ENCODE peak calls at places on chromosomes 2 and 18, in nine cellular contexts. X is IMR-90; Q is heart left ventricle; B is effector memory CD4-positive, alpha-beta T cell; I is colonic mucosa; F is fibroblast of lung; D is neuronal stem cell; A is H9; S is CD4-positive, CD25-positive, alpha-beta regulatory T cell. Y is an unnamed sample.

GRCh38 chr2:50606860-50607259 is 425.1 kb downstream of the NRXN1 start:
- DNase-seq in X (no peak), Q (no peak), B (no peak), I (no peak), F (peak), D (no peak), A (no peak), S (no peak), Y (no peak)

GRCh38 chr2:163735692-163736432 is at the start of gene FIGN:
- DNase-seq in X (peak), Q (peak), B (no peak), I (peak), F (peak), D (peak), A (peak), S (no peak), Y (peak)

GRCh38 chr2:150389487-150389886 is 98.0 kb downstream of the RND3 start:
- DNase-seq in X (peak), Q (no peak), B (no peak), I (no peak), F (no peak), D (no peak), A (no peak), S (no peak), Y (no peak)

GRCh38 chr18:60327880-60328589 is 44.5 kb downstream of the MC4R start:
- DNase-seq in X (no peak), Q (no peak), B (no peak), I (no peak), F (no peak), D (no peak), A (no peak), S (no peak), Y (no peak)

GRCh38 chr18:77095356-77096030 is 37.1 kb downstream of the MBP start:
- DNase-seq in X (no peak), Q (no peak), B (no peak), I (no peak), F (peak), D (no peak), A (no peak), S (no peak), Y (no peak)

GRCh38 chr2:218465987-218466633 is 47.2 kb downstream of the VIL1 start:
- DNase-seq in X (peak), Q (no peak), B (no peak), I (no peak), F (peak), D (no peak), A (no peak), S (no peak), Y (no peak)

GRCh38 chr2:201419057-201419635 is 32.1 kb downstream of the TRAK2 start:
- DNase-seq in X (no peak), Q (no peak), B (no peak), I (peak), F (no peak), D (no peak), A (no peak), S (no peak), Y (no peak)

GRCh38 chr2:175932675-175933074 is 69.4 kb downstream of the LNPK start:
- DNase-seq in X (no peak), Q (no peak), B (no peak), I (no peak), F (no peak), D (no peak), A (no peak), S (no peak), Y (no peak)

GRCh38 chr2:171964328-171964727 is 35.4 kb upstream of the METAP1D start:
- DNase-seq in X (no peak), Q (no peak), B (no peak), I (no peak), F (no peak), D (no peak), A (no peak), S (no peak), Y (no peak)

GRCh38 chr2:65800998-65801397 is 368.6 kb upstream of the SPRED2 start:
- DNase-seq in X (peak), Q (no peak), B (no peak), I (peak), F (peak), D (no peak), A (peak), S (no peak), Y (no peak)

GRCh38 chr2:146414456-146414855 is 1430.4 kb upstream of the ACVR2A start:
- DNase-seq in X (no peak), Q (no peak), B (no peak), I (no peak), F (no peak), D (no peak), A (no peak), S (no peak), Y (no peak)

GRCh38 chr2:238136820-238137537 is 1.5 kb upstream of the KLHL30 start:
- DNase-seq in X (peak), Q (peak), B (no peak), I (no peak), F (peak), D (no peak), A (no peak), S (no peak), Y (no peak)

GRCh38 chr2:24111407-24111861 is 11.7 kb downstream of the PFN4 start:
- DNase-seq in X (peak), Q (no peak), B (no peak), I (no peak), F (no peak), D (no peak), A (no peak), S (no peak), Y (no peak)

GRCh38 chr18:76405761-76406356 is 89.2 kb downstream of the ZNF516 start:
- DNase-seq in X (peak), Q (peak), B (peak), I (peak), F (peak), D (peak), A (peak), S (peak), Y (peak)

GRCh38 chr2:25268136-25268535 is 73.6 kb downstream of the DNMT3A start:
- DNase-seq in X (no peak), Q (no peak), B (no peak), I (no peak), F (no peak), D (no peak), A (no peak), S (no peak), Y (no peak)

GRCh38 chr2:20645761-20646160 is 5.1 kb downstream of the HS1BP3 start:
- DNase-seq in X (no peak), Q (peak), B (no peak), I (no peak), F (no peak), D (no peak), A (no peak), S (no peak), Y (no peak)

GRCh38 chr2:20643060-20643459 is 7.8 kb downstream of the HS1BP3 start:
- DNase-seq in X (no peak), Q (peak), B (no peak), I (no peak), F (no peak), D (no peak), A (no peak), S (no peak), Y (no peak)

GRCh38 chr2:20642026-20642971 is 8.6 kb downstream of the HS1BP3 start:
- DNase-seq in X (peak), Q (peak), B (peak), I (peak), F (peak), D (no peak), A (peak), S (peak), Y (peak)

GRCh38 chr2:20645301-20645701 is 5.6 kb downstream of the HS1BP3 start:
- DNase-seq in X (no peak), Q (peak), B (no peak), I (no peak), F (no peak), D (no peak), A (no peak), S (no peak), Y (no peak)

DNA sequence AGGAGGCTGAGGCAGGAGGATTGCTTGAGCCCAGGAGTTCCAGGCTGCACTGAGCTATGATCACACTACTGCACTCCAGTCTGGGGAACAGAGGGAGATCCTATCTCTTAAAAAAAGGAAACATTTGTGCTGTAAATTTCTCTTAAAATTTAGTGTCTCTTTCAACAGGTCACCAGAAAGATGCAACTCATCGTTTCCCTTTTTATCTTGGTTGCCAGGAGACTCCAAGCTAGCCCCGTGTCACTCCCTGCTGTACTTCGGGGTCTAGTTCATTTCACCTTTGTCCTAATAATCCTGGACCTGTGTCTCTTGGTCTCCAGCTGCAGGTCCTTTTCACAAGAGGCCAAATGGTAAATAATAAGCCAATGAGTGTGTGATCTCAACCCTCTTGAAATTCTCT is 7.1 kb downstream of the HS1BP3 start:
- DNase-seq in X (no peak), Q (no peak), B (no peak), I (no peak), F (no peak), D (no peak), A (no peak), S (no peak), Y (no peak)
- H3K27ac ChIP-seq in X (no peak), Q (no peak), B (no peak), I (no peak), F (no peak), D (no peak), A (no peak), S (no peak), Y (no peak)

GRCh38 chr18:37567061-37567993 is 1.7 kb upstream of the CELF4 start:
- DNase-seq in X (no peak), Q (no peak), B (no peak), I (no peak), F (no peak), D (no peak), A (no peak), S (no peak), Y (no peak)
- H3K27ac ChIP-seq in X (no peak), Q (no peak), B (no peak), I (no peak), F (no peak), D (no peak), A (no peak), S (no peak), Y (no peak)

DNA sequence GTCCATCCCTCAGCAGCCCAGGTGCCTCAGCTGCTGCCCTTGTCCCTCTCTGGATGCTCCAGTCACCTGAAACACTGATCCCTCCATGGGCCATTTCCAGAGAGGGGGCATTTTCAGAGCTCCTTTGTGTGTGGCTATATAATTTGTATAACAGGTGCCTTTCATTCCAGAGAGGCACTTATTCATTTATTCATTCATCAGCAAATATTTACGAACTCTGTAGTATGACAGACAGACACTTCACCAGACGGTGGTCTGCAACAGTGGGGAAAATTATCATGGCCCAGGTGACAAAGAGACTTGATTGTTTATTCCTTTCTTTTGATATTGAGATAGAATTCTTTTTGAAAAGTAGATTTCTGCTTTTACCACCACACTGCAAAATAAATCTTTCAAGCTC is 361.7 kb downstream of the TMEM182 start:
- DNase-seq in X (no peak), Q (no peak), B (no peak), I (no peak), F (no peak), D (no peak), A (no peak), S (no peak), Y (no peak)
- H3K27ac ChIP-seq in X (no peak), Q (no peak), B (no peak), I (no peak), F (no peak), D (no peak), A (no peak), S (no peak), Y (no peak)

GRCh38 chr2:85734015-85734414 is 19.8 kb upstream of the ATOH8 start:
- DNase-seq in X (no peak), Q (no peak), B (no peak), I (no peak), F (no peak), D (no peak), A (no peak), S (no peak), Y (peak)

GRCh38 chr2:85735691-85736090 is 18.1 kb upstream of the ATOH8 start:
- DNase-seq in X (no peak), Q (no peak), B (no peak), I (no peak), F (no peak), D (no peak), A (no peak), S (no peak), Y (no peak)

GRCh38 chr2:85733121-85733960 is 20.4 kb upstream of the ATOH8 start:
- DNase-seq in X (no peak), Q (no peak), B (no peak), I (no peak), F (no peak), D (no peak), A (no peak), S (no peak), Y (no peak)

GRCh38 chr2:85736456-85737355 is 17.1 kb upstream of the ATOH8 start:
- DNase-seq in X (no peak), Q (no peak), B (no peak), I (no peak), F (no peak), D (no peak), A (no peak), S (no peak), Y (no peak)

GRCh38 chr2:85734942-85735608 is 18.7 kb upstream of the ATOH8 start:
- DNase-seq in X (peak), Q (no peak), B (no peak), I (no peak), F (no peak), D (no peak), A (no peak), S (no peak), Y (no peak)
- H3K27ac ChIP-seq in X (no peak), Q (no peak), B (no peak), I (no peak), F (no peak), D (no peak), A (no peak), S (no peak), Y (no peak)

DNA sequence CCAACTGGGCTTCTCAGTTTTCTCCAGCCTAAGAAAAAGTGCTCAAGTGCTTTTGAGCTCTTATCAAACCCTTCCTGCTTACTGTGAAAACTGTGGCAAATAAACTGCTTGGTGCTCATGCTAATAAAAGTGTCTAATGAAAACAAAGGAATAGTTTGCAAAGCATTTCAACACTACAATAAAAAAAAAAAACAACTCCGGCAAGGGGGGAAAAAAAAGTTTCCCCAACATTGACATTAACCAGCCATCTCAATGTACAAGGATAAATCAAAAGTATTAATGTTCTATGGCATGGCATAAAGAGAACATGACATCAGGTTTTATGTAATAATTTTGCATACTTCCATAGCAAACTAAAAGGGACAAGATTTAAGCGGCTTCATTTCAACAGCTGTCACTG is 14.7 kb upstream of the STPG4 start:
- DNase-seq in X (no peak), Q (no peak), B (no peak), I (no peak), F (no peak), D (no peak), A (no peak), S (no peak), Y (no peak)
- H3K27ac ChIP-seq in X (no peak), Q (no peak), B (no peak), I (no peak), F (peak), D (no peak), A (no peak), S (no peak), Y (no peak)

DNA sequence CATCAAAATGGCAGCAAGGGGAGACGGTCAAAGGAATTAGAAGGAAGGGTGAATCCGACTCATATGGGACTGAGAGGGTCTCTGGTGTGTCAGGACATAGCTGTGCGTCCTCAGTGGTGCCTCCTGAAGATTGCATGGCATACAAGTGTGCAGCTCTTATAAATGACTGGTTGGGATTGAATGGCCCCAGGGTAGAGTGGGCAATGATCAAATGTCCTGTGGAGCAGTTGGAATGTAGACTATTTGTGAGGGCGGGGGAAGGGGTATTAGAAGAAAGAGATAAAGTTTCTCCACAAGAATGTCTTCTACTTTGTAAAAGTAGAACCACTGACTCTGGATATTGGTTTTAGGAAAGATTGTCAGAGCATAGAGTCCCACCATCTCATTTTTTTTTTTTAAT is 24.6 kb downstream of the CTLA4 start:
- DNase-seq in X (no peak), Q (no peak), B (no peak), I (no peak), F (no peak), D (no peak), A (no peak), S (no peak), Y (no peak)
- H3K27ac ChIP-seq in X (no peak), Q (no peak), B (no peak), I (no peak), F (no peak), D (no peak), A (no peak), S (no peak), Y (no peak)

GRCh38 chr2:84904151-84904550 is 1.3 kb upstream of the TMSB10 start:
- DNase-seq in X (no peak), Q (no peak), B (no peak), I (no peak), F (no peak), D (no peak), A (no peak), S (no peak), Y (no peak)

GRCh38 chr2:84902526-84902925 is 2.9 kb upstream of the TMSB10 start:
- DNase-seq in X (no peak), Q (no peak), B (no peak), I (peak), F (no peak), D (no peak), A (no peak), S (no peak), Y (no peak)

GRCh38 chr2:84905181-84906107 is at the start of gene TMSB10:
- DNase-seq in X (peak), Q (peak), B (peak), I (peak), F (peak), D (peak), A (peak), S (peak), Y (no peak)

GRCh38 chr2:84906108-84906899 is 848 bp downstream of the TMSB10 start:
- DNase-seq in X (no peak), Q (peak), B (peak), I (peak), F (no peak), D (no peak), A (no peak), S (peak), Y (peak)

DNA sequence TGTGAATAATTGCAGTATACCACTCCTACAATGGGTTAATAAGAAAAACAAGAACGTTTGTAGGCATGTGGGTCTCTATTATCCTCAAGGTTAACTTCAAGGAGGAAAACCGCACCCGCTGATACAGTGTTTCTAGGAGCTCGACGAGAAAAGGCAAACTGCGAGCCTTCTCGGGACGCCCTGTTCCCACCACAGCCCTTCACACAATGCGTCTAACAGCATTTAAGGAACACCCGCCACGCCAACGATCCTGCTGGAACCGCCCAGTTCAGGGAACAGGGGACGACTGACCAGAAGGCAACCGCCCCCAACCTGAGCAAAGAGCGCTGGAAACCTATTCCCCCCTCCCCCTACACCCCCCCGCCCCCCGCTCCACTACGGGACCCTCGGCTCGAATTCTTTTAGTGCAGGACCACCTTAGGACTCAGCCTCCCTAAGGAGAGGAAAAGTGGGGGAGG is 710 bp upstream of the TMSB10 start:
- DNase-seq in X (peak), Q (peak), B (no peak), I (peak), F (peak), D (no peak), A (peak), S (peak), Y (peak)
- H3K27ac ChIP-seq in X (peak), Q (peak), B (peak), I (peak), F (peak), D (no peak), A (no peak), S (peak), Y (peak)

GRCh38 chr18:13465126-13465446 is 246.5 kb downstream of the LDLRAD4 start:
- DNase-seq in X (no peak), Q (no peak), B (no peak), I (no peak), F (no peak), D (no peak), A (no peak), S (no peak), Y (no peak)

GRCh38 chr18:13461936-13462335 is 243.4 kb downstream of the LDLRAD4 start:
- DNase-seq in X (no peak), Q (no peak), B (no peak), I (no peak), F (no peak), D (no peak), A (no peak), S (no peak), Y (no peak)

GRCh38 chr18:13464432-13465125 is 246.0 kb downstream of the LDLRAD4 start:
- DNase-seq in X (no peak), Q (peak), B (peak), I (peak), F (no peak), D (no peak), A (no peak), S (peak), Y (no peak)

GRCh38 chr18:13462686-13463085 is 244.1 kb downstream of the LDLRAD4 start:
- DNase-seq in X (no peak), Q (no peak), B (no peak), I (no peak), F (no peak), D (no peak), A (no peak), S (no peak), Y (no peak)

GRCh38 chr18:13463526-13463925 is 245.0 kb downstream of the LDLRAD4 start:
- DNase-seq in X (no peak), Q (no peak), B (no peak), I (no peak), F (no peak), D (no peak), A (no peak), S (no peak), Y (no peak)
- H3K27ac ChIP-seq in X (no peak), Q (no peak), B (peak), I (no peak), F (no peak), D (no peak), A (no peak), S (peak), Y (no peak)